ENCODE peak calls at places on chromosome 22, in five cellular contexts. E is tibial nerve, Z is testis, G is GM23338, H is cardiac fibroblast. N is an unnamed sample.

GRCh38 chr22:41709341-41709740 is 10.0 kb downstream of the MEI1 start:
- DNase-seq in H (no peak), G (no peak), Z (no peak), E (no peak), N (no peak)

GRCh38 chr22:24181088-24181995 is at the start of gene SUSD2:
- DNase-seq in G (peak), Z (no peak), E (no peak), H (peak), N (no peak)

GRCh38 chr22:42697542-42698013 is 23.1 kb downstream of the A4GALT start:
- DNase-seq in G (no peak), Z (peak), H (peak), E (no peak), N (peak)

GRCh38 chr22:30286331-30286730 is 3.0 kb downstream of the CASTOR1 start:
- DNase-seq in E (no peak), G (no peak), Z (no peak), H (no peak), N (no peak)

GRCh38 chr22:43110444-43110926 is at the start of gene BIK:
- DNase-seq in E (no peak), H (peak), G (peak), Z (peak), N (peak)

GRCh38 chr22:26313291-26313690 is 115.8 kb upstream of the ASPHD2 start:
- DNase-seq in E (no peak), H (no peak), G (no peak), Z (no peak), N (no peak)

GRCh38 chr22:31905356-31905755 is 39.0 kb upstream of the YWHAH start:
- DNase-seq in E (no peak), H (no peak), G (no peak), Z (no peak), N (no peak)

GRCh38 chr22:40235418-40235817 is 57.7 kb downstream of the TNRC6B start:
- DNase-seq in E (no peak), G (no peak), H (no peak), Z (no peak), N (no peak)

GRCh38 chr22:25002241-25002985 is 49.9 kb downstream of the KIAA1671 start:
- DNase-seq in G (no peak), Z (no peak), E (no peak), H (no peak), N (peak)

GRCh38 chr22:36913431-36914382 is at the start of gene CSF2RB:
- DNase-seq in H (peak), E (no peak), G (no peak), Z (no peak), N (peak)

GRCh38 chr22:29216873-29217666 is 11.4 kb downstream of the EMID1 start:
- DNase-seq in H (peak), E (no peak), Z (peak), G (no peak), N (no peak)

GRCh38 chr22:25760848-25761595 is 19.0 kb downstream of the MYO18B start:
- DNase-seq in E (no peak), G (no peak), Z (no peak), H (no peak), N (no peak)

GRCh38 chr22:41530612-41531421 is 13.5 kb downstream of the POLR3H start:
- DNase-seq in H (no peak), G (no peak), E (no peak), Z (no peak), N (no peak)

GRCh38 chr22:20793386-20794131 is 19.6 kb downstream of the SERPIND1 start:
- DNase-seq in G (no peak), H (no peak), E (no peak), Z (peak), N (no peak)

GRCh38 chr22:21098099-21098671 is 52.4 kb downstream of the LRRC74B start:
- DNase-seq in G (peak), Z (no peak), E (no peak), H (peak), N (no peak)

GRCh38 chr22:39103431-39103830 is 6.4 kb downstream of the APOBEC3H start:
- DNase-seq in G (no peak), E (no peak), H (no peak), Z (no peak), N (no peak)

GRCh38 chr22:49492308-49492707 is 335.4 kb downstream of the BRD1 start:
- DNase-seq in E (no peak), H (no peak), G (no peak), Z (no peak), N (no peak)

GRCh38 chr22:48171294-48171693 is 1408.8 kb downstream of the TBC1D22A start:
- DNase-seq in H (no peak), E (no peak), Z (no peak), G (no peak), N (no peak)

GRCh38 chr22:17930455-17931313 is 93.7 kb downstream of the MICAL3 start:
- DNase-seq in E (no peak), Z (no peak), G (no peak), H (no peak), N (no peak)

GRCh38 chr22:33563568-33563967 is 356.7 kb downstream of the LARGE1 start:
- DNase-seq in H (no peak), E (no peak), Z (no peak), G (no peak), N (no peak)

GRCh38 chr22:23564276-23564675 is 15.8 kb downstream of the IGLL1 start:
- DNase-seq in Z (no peak), E (no peak), H (no peak), G (no peak), N (no peak)

GRCh38 chr22:29520851-29521250 is 32.7 kb downstream of the THOC5 start:
- DNase-seq in H (peak), E (no peak), G (no peak), Z (no peak), N (peak)

GRCh38 chr22:34068011-34068410 is 147.7 kb upstream of the LARGE1 start:
- DNase-seq in E (no peak), G (no peak), H (no peak), Z (no peak), N (no peak)

GRCh38 chr22:23553438-23553837 is 26.7 kb downstream of the IGLL1 start:
- DNase-seq in G (no peak), H (no peak), E (no peak), Z (no peak), N (no peak)

GRCh38 chr22:30802202-30803166 is 107.8 kb downstream of the OSBP2 start:
- DNase-seq in E (peak), G (peak), Z (peak), H (peak), N (peak)

GRCh38 chr22:36682835-36683234 is 20.7 kb downstream of the CACNG2 start:
- DNase-seq in Z (no peak), E (no peak), G (no peak), H (no peak), N (no peak)

GRCh38 chr22:30238661-30239420 is 7.7 kb downstream of the LIF start:
- DNase-seq in H (peak), Z (peak), G (peak), E (no peak), N (no peak)

GRCh38 chr22:37639070-37639760 is at the start of gene SH3BP1:
- DNase-seq in G (peak), E (no peak), H (peak), Z (no peak), N (no peak)

GRCh38 chr22:29073618-29074275 is 912 bp downstream of the KREMEN1 start:
- DNase-seq in Z (peak), H (peak), G (peak), E (no peak), N (no peak)

GRCh38 chr22:37012262-37012904 is 6.9 kb downstream of the TST start:
- DNase-seq in Z (no peak), G (no peak), E (no peak), H (peak), N (no peak)

GRCh38 chr22:27714076-27714475 is 87.5 kb downstream of the MN1 start:
- DNase-seq in Z (no peak), E (no peak), G (no peak), H (no peak), N (no peak)

GRCh38 chr22:27716074-27716473 is 85.5 kb downstream of the MN1 start:
- DNase-seq in H (no peak), G (no peak), Z (no peak), E (no peak), N (no peak)

GRCh38 chr22:27717094-27717493 is 84.5 kb downstream of the MN1 start:
- DNase-seq in E (no peak), H (no peak), Z (no peak), G (no peak), N (no peak)

GRCh38 chr22:27711756-27712155 is 89.8 kb downstream of the MN1 start:
- DNase-seq in H (no peak), E (no peak), G (no peak), Z (peak), N (no peak)

GRCh38 chr22:27715078-27715477 is 86.5 kb downstream of the MN1 start:
- DNase-seq in Z (no peak), G (no peak), E (no peak), H (no peak), N (no peak)
- TF ChIP-seq CTCF in Z (no peak), G (peak), E (peak), H (peak), N (no peak)

DNA sequence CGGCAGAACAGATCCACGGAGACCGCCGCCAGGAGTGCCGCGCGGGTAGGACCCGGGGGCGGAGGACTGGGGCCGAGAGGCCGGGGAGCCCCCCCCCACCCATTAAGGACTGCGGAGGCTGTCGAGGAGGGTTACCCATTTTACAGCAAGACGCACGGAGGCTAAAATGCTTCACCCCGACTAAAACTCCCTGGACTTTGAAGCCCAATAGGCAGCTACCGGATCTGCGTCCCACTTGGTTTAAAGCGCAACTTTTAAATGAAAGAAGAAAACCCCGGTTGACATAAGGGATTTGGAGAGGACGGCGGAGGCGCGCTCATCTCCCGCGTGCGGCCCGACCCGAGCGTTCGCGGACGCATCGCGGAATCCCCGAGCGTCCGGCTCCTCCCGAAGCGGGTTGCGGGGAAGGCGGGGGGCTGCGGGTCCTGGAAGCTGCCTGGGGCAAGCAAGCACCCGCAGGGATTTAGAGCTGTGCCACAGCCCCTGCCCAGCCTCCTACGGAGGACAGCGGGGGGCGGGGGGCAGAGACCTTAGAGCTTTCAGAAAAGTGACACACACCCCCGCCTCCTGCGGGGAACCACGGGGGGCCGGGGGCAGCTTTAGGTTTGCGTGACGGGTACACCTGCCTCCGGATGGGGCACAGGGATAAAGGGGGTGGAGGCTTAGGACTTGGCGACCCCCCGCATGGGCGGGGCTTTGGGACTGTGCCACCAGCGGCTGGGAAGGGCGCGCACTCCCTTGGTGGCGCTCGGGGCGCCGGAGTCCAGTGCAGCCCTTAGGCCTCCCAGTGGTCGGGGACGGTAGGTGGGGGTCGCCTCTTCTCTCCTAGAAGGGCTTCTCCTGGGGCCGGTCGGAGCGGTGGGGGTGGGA is 761 bp upstream of the CELSR1 start:
- DNase-seq in G (peak), E (no peak), H (peak), Z (no peak), N (no peak)
- TF ChIP-seq CTCF in G (no peak), E (no peak), H (peak), Z (no peak), N (no peak)

GRCh38 chr22:35177811-35178210 is 79.5 kb upstream of the HMGXB4 start:
- DNase-seq in H (no peak), Z (no peak), G (peak), E (no peak), N (no peak)
- TF ChIP-seq CTCF in H (no peak), Z (no peak), G (peak), E (no peak), N (no peak)

GRCh38 chr22:22239311-22239939 is 5.2 kb upstream of the VPREB1 start:
- DNase-seq in E (no peak), G (no peak), H (no peak), Z (no peak), N (no peak)

GRCh38 chr22:22233081-22233480 is 11.5 kb upstream of the VPREB1 start:
- DNase-seq in H (no peak), G (no peak), E (no peak), Z (no peak), N (no peak)

GRCh38 chr22:22230438-22230837 is 14.1 kb upstream of the VPREB1 start:
- DNase-seq in E (no peak), H (no peak), G (no peak), Z (no peak), N (no peak)

GRCh38 chr22:22237521-22237920 is 7.1 kb upstream of the VPREB1 start:
- DNase-seq in Z (no peak), H (no peak), G (no peak), E (no peak), N (no peak)

GRCh38 chr22:22235564-22235963 is 9.0 kb upstream of the VPREB1 start:
- DNase-seq in H (peak), G (peak), Z (peak), E (no peak), N (peak)
- TF ChIP-seq CTCF in H (peak), G (peak), Z (peak), E (no peak), N (peak)

GRCh38 chr22:22460635-22461034 is 47.9 kb downstream of the ZNF280B start:
- DNase-seq in G (peak), Z (no peak), E (no peak), H (peak), N (peak)
- TF ChIP-seq CTCF in G (no peak), Z (peak), E (no peak), H (peak), N (peak)

GRCh38 chr22:50525104-50525958 is at the start of gene SCO2:
- DNase-seq in G (peak), Z (peak), E (peak), H (peak), N (peak)
- TF ChIP-seq CTCF in G (peak), Z (no peak), E (peak), H (peak), N (peak)

GRCh38 chr22:44461614-44462013 is 36.4 kb downstream of the RTL6 start:
- DNase-seq in Z (peak), E (no peak), G (no peak), H (no peak), N (no peak)

GRCh38 chr22:44461083-44461375 is 37.0 kb downstream of the RTL6 start:
- DNase-seq in Z (peak), H (no peak), E (no peak), G (no peak), N (no peak)

GRCh38 chr22:44459041-44459440 is 39.0 kb downstream of the RTL6 start:
- DNase-seq in Z (peak), E (no peak), H (no peak), G (no peak), N (no peak)

GRCh38 chr22:44462246-44463015 is 35.6 kb downstream of the RTL6 start:
- DNase-seq in G (no peak), H (peak), Z (peak), E (no peak), N (no peak)

DNA sequence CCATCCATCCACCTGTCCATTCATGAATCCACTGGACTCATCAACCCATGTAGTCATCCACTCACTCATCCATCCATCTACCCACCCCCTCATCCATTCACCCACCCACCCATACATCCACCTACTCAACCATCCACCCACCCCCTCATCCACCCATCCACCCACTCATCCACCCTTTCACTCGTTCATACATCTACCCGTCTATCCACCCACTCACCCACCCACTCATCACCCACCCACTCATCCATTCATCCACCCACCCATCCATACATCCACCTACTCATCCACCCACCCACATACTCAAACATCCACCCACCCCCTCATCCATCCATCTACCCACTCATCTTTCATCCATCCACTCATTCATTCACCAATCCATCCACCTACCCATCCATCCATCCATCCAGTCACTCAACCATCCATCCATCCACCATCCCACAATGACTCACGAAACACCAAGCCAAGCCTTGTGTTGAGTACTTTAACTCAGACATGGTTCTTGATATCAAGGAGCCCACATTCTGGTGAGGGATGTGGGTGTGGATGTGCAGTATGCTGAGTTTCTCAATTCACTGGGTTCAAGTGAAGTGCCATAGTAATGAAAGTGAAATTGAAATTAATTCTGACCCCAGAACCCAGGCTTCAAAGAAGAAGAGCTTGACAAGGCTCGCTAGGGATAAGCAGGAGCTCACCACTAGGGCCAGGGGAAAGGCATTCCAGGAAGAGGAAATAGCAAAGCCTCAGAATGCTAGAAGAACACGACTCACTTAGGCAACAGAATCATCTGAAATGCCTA is 37.5 kb downstream of the RTL6 start:
- DNase-seq in H (peak), E (no peak), Z (peak), G (no peak), N (no peak)
- TF ChIP-seq CTCF in H (no peak), E (no peak), Z (no peak), G (no peak), N (no peak)

N was measured in endothelial cell of umbilical vein.